ENCODE peak calls at places on chromosomes 13 and 19, in five cellular contexts. N is uterus; M is effector memory CD4-positive, alpha-beta T cell; V is DND-41; H is IMR-90. J is an unnamed sample. For H3K9me3 and H3K4me1, the result is how much of the 10 kb centered on the place peaks cover.

GRCh38 chr13:43470610-43471009 is 316.2 kb downstream of the ENOX1 start:
- DNase-seq in H (peak), N (no peak), M (no peak), V (no peak), J (no peak)

GRCh38 chr19:7349961-7350711 is 1.4 kb downstream of the ARHGEF18 start:
- DNase-seq in V (peak), N (no peak), M (peak), H (no peak), J (peak)

GRCh38 chr19:2503521-2504109 is 27.7 kb downstream of the GADD45B start:
- DNase-seq in H (peak), V (no peak), N (no peak), M (peak), J (peak)

GRCh38 chr13:113528101-113528797 is 37.7 kb upstream of the DCUN1D2 start:
- DNase-seq in H (no peak), V (no peak), M (no peak), N (no peak), J (no peak)

GRCh38 chr19:33809960-33810359 is 13.3 kb downstream of the KCTD15 start:
- DNase-seq in V (no peak), H (peak), N (no peak), M (no peak), J (no peak)

GRCh38 chr13:113937497-113938140 is 36.3 kb downstream of the C13orf46 start:
- DNase-seq in N (no peak), M (no peak), H (no peak), V (no peak), J (no peak)

GRCh38 chr19:41174297-41174928 is 18.6 kb upstream of the CYP2S1 start:
- DNase-seq in H (no peak), M (no peak), N (no peak), V (no peak), J (no peak)

GRCh38 chr19:42606660-42607351 is 12.1 kb upstream of the CEACAM8 start:
- DNase-seq in H (peak), V (peak), M (peak), N (no peak), J (peak)

GRCh38 chr19:47190167-47190727 is 40.8 kb downstream of the BBC3 start:
- DNase-seq in H (peak), V (no peak), M (no peak), N (peak), J (no peak)

GRCh38 chr19:50244695-50245094 is 41.3 kb downstream of the MYH14 start:
- DNase-seq in M (no peak), H (no peak), V (no peak), N (no peak), J (no peak)

DNA sequence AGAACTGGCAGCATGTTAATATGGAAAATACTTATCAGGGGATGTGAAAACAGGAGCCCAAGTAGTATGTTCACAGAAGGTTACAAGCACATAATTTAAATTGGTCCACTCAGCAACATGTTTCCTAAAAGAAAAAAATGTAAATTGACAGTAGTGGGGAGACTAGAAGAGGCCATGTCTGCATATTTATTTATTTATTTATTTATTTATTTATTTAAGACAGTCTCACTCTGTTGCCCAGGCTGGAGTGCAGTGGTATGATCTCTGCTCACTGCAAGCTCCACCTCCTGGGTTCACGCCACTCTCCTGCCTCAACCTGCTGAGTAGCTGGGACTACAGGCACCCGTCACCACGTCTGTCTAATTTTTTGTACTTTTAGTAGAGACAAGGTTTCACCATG is 13.7 kb upstream of the ZNF8 start:
- DNase-seq in M (no peak), N (no peak), H (no peak), V (no peak), J (no peak)
- H3K9me3 ChIP-seq in M (half or more), N (under half), H (half or more), V (half or more), J (half or more)

GRCh38 chr13:73956795-73957408 is 177.3 kb downstream of the KLF12 start:
- DNase-seq in H (no peak), M (no peak), N (no peak), V (no peak), J (no peak)

GRCh38 chr13:73961181-73961580 is 173.0 kb downstream of the KLF12 start:
- DNase-seq in H (no peak), V (no peak), M (no peak), N (no peak), J (no peak)

GRCh38 chr13:73960474-73960873 is 173.7 kb downstream of the KLF12 start:
- DNase-seq in V (no peak), M (no peak), H (no peak), N (no peak), J (no peak)

GRCh38 chr13:73957889-73958288 is 176.3 kb downstream of the KLF12 start:
- DNase-seq in V (no peak), N (no peak), H (no peak), M (no peak), J (no peak)

DNA sequence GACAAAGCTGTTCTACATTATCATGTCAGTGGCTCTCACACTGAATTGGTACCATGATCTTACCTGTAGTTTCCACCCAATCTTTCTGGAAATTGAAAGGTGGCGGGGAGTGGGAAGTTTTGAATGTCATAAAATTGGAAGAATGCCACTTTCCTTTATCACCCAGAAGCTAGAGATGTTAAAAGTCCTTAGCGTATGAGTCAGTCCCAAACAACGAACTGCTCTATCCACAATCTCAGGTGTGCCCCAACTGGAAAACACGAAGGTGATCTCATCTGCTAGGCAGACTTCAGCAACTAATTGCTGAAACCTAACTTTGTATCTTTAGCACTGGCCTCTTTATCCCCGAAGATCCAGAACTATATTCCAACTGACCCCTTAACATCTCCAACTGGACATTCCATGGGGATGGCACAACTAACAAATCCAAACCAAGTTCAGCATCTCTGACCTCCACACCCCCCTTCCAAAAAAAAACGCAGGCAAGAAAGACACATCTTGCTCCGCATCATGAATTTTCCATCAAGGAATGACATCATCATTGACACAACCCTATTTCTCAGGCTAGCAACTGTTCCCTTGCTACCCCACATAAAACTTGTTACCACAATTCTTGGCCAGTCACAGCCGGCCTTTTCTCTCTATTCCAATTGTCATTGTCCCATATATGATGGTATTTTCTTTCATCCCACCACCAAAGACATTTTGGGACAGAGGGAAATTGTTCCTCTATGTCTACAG is 175.4 kb downstream of the KLF12 start:
- DNase-seq in V (no peak), M (no peak), H (no peak), N (no peak), J (no peak)
- H3K4me1 ChIP-seq in V (under half), M (under half), H (under half), N (under half), J (under half)

GRCh38 chr19:12703056-12703455 is 6.6 kb upstream of the FBXW9 start:
- DNase-seq in N (no peak), H (peak), M (no peak), V (peak), J (no peak)
- H3K4me3 ChIP-seq in N (no peak), H (no peak), M (no peak), V (no peak), J (no peak)

GRCh38 chr19:54515156-54515555 is 12.5 kb downstream of the LAIR2 start:
- DNase-seq in M (no peak), H (no peak), N (no peak), V (no peak), J (no peak)

GRCh38 chr19:54521022-54521859 is 18.6 kb downstream of the LAIR2 start:
- DNase-seq in V (no peak), N (no peak), H (no peak), M (no peak), J (no peak)

GRCh38 chr19:54521860-54522513 is 19.4 kb downstream of the LAIR2 start:
- DNase-seq in N (no peak), V (no peak), H (no peak), M (no peak), J (no peak)

GRCh38 chr19:54518844-54519243 is 16.2 kb downstream of the LAIR2 start:
- DNase-seq in M (no peak), H (no peak), N (peak), V (peak), J (no peak)

DNA sequence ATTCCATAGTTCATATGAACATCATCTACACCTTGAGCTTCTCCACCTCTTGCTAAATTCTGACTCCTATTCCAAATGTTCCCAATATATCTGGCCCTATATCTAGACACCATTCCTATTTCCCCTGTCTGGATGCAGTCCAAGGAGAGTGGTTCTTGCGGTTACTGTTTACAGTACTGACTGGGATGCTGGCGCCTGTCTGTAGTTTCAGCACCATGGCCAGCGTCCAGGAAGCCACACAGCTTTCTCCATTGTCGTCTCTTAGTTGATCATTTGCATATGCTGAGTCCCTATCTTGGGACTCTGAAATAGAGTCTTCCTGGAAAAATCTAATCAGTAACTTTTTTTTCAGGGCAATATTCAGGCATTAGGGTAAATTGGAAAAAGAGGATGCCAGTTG is 14.9 kb downstream of the LAIR2 start:
- DNase-seq in M (peak), V (peak), H (peak), N (no peak), J (peak)
- H3K9me3 ChIP-seq in M (under half), V (under half), H (under half), N (under half), J (under half)

J was measured in CD8-positive, alpha-beta memory T cell.